ENCODE peak calls at places on chromosomes 4 and X, in four cellular contexts. S is K562, Z is GM12878, V is HepG2. N is an unnamed sample.

GRCh38 chr4:2254665-2255500 is 7.0 kb downstream of the MXD4 start:
- DNase-seq in S (no peak), Z (no peak), V (no peak), N (no peak)

GRCh38 chr4:86223472-86223871 is 136.4 kb downstream of the MAPK10 start:
- DNase-seq in S (peak; percentile 24), Z (no peak), V (peak; percentile 38), N (peak; percentile 66)

GRCh38 chr4:13983189-13983790 is 355.8 kb upstream of the BOD1L1 start:
- DNase-seq in S (no peak), Z (no peak), V (peak; percentile 9), N (no peak)

GRCh38 chr4:84480082-84480481 is 19.0 kb downstream of the NKX6-1 start:
- DNase-seq in S (no peak), Z (no peak), V (no peak), N (no peak)

GRCh38 chr4:18935956-18936355 is 914.4 kb upstream of the LCORL start:
- DNase-seq in S (no peak), Z (no peak), V (no peak), N (no peak)

GRCh38 chrX:54413753-54414152 is 26.5 kb upstream of the TSR2 start:
- DNase-seq in S (no peak), Z (no peak), V (peak; percentile 45), N (no peak)

GRCh38 chr4:86498560-86499166 is 95.5 kb upstream of the PTPN13 start:
- DNase-seq in S (peak; percentile 52), Z (no peak), V (peak; percentile 7), N (no peak)

GRCh38 chrX:135087867-135088266 is 32.5 kb downstream of the ETDB start:
- DNase-seq in S (no peak), Z (no peak), V (no peak), N (no peak)

GRCh38 chr4:166422475-166422874 is 549.4 kb downstream of the TLL1 start:
- DNase-seq in S (no peak), Z (no peak), V (no peak), N (no peak)

GRCh38 chrX:45347877-45348675 is 147.4 kb upstream of the DIPK2B start:
- DNase-seq in S (no peak), Z (no peak), V (no peak), N (no peak)

GRCh38 chr4:167868163-167868562 is 224.2 kb upstream of the ANXA10 start:
- DNase-seq in S (no peak), Z (no peak), V (no peak), N (no peak)

GRCh38 chr4:23884731-23885130 is 5.1 kb downstream of the PPARGC1A start:
- DNase-seq in S (no peak), Z (no peak), V (no peak), N (no peak)

GRCh38 chrX:108177321-108177990 is 85.9 kb downstream of the ATG4A start:
- DNase-seq in S (no peak), Z (no peak), V (no peak), N (no peak)

GRCh38 chr4:163554870-163555465 is 60.5 kb downstream of the TMA16 start:
- DNase-seq in S (no peak), Z (no peak), V (no peak), N (no peak)

GRCh38 chr4:52096048-52096447 is 44.9 kb downstream of the SPATA18 start:
- DNase-seq in S (no peak), Z (no peak), V (no peak), N (no peak)

GRCh38 chr4:3059090-3059428 is 15.3 kb downstream of the HTT-AS start:
- DNase-seq in S (no peak), Z (no peak), V (no peak), N (no peak)

GRCh38 chr4:35175894-35176293 is 1068.4 kb downstream of the ARAP2 start:
- DNase-seq in S (no peak), Z (no peak), V (no peak), N (no peak)

GRCh38 chrX:136710324-136710951 is 62.5 kb downstream of the CD40LG start:
- DNase-seq in S (no peak), Z (no peak), V (no peak), N (no peak)

GRCh38 chr4:124804584-124804983 is 92.1 kb upstream of the ANKRD50 start:
- DNase-seq in S (no peak), Z (no peak), V (no peak), N (no peak)

GRCh38 chrX:108993909-108994308 is 257.5 kb upstream of the IRS4 start:
- DNase-seq in S (no peak), Z (no peak), V (no peak), N (no peak)

GRCh38 chrX:133697656-133698055 is 282.4 kb upstream of the GPC4 start:
- DNase-seq in S (no peak), Z (no peak), V (no peak), N (no peak)

GRCh38 chrX:71953946-71954345 is 43.3 kb downstream of the NHSL2 start:
- DNase-seq in S (no peak), Z (no peak), V (no peak), N (no peak)

GRCh38 chr4:97912151-97912550 is 231.1 kb downstream of the STPG2 start:
- DNase-seq in S (no peak), Z (no peak), V (no peak), N (no peak)

GRCh38 chr4:97910005-97910404 is 233.3 kb downstream of the STPG2 start:
- DNase-seq in S (no peak), Z (no peak), V (no peak), N (peak; percentile 9)

GRCh38 chr4:97917115-97917514 is 226.2 kb downstream of the STPG2 start:
- DNase-seq in S (no peak), Z (no peak), V (no peak), N (no peak)

GRCh38 chr4:97911236-97911906 is 231.9 kb downstream of the STPG2 start:
- DNase-seq in S (no peak), Z (no peak), V (no peak), N (no peak)
- TF ChIP-seq HDAC6 in S (no peak), Z (no peak), V (no peak), N (no peak)

GRCh38 chr4:985123-985830 is 1.6 kb upstream of the IDUA start:
- DNase-seq in S (peak; percentile 81), Z (no peak), V (peak; percentile 65), N (no peak)

GRCh38 chr4:988726-989721 is 2.2 kb downstream of the IDUA start:
- DNase-seq in S (no peak), Z (no peak), V (no peak), N (no peak)

GRCh38 chr4:986428-986948 is 356 bp upstream of the IDUA start:
- DNase-seq in S (no peak), Z (no peak), V (no peak), N (no peak)

GRCh38 chr4:987689-988513 is 1.1 kb downstream of the IDUA start:
- DNase-seq in S (no peak), Z (no peak), V (no peak), N (no peak)

DNA sequence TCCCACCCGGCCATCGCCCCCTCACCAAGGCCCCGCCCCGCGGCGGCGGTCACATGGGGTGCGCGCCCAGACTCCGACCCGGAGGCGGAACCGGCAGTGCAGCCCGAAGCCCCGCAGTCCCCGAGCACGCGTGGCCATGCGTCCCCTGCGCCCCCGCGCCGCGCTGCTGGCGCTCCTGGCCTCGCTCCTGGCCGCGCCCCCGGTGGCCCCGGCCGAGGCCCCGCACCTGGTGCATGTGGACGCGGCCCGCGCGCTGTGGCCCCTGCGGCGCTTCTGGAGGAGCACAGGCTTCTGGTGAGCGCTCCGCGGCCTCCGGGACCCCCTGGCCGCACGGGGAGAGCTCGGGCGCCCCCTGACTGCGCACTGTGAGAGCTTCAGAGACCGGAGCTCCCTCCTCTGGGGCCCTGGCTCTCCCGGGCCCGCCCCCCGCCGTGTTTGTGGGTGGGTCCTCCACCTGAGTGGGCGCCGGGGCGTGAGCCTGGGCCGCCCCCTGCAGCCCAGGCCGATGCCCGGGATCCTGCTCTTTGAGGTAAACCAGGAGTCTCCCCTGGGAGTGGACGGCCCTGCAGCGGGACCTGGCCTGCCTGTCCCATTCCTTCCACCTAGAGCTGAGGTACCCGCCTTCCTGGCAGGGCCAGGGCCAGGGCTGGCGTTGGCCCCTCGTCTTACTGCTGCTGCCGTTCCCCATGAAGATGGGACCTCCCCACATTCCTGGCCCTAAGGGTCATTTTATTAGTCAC is at the start of gene IDUA:
- DNase-seq in S (peak; percentile 89), Z (no peak), V (peak; percentile 74), N (no peak)
- TF ChIP-seq MAX in S (peak; percentile 74), Z (peak; percentile 75), V (no peak), N (no peak)

DNA sequence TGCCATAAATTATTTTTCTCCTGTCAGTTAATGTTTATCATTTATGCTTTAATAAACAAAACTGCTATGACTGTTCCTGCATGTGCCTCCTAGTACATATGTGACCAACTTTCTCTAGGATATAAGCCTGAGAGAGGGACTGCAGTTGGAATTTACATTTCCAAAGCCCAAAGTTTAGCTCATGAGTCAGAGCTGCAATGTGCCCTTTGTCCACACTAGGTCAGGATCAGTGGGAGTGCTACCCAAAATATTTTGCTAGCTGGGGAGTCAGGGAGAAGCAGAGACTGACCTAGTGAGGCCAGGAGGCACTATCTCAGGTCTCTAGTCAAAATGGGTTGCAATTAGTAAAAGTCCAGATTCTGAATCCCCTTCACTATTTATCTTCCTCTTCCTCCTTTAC is 92.7 kb downstream of the AR start:
- DNase-seq in S (no peak), Z (no peak), V (no peak), N (no peak)
- TF ChIP-seq HDAC6 in S (no peak), Z (no peak), V (no peak), N (no peak)

GRCh38 chr4:144645102-144645469 is 870 bp upstream of the HHIP start:
- DNase-seq in S (no peak), Z (no peak), V (no peak), N (no peak)

GRCh38 chr4:144646523-144647094 is 653 bp downstream of the HHIP start:
- DNase-seq in S (no peak), Z (no peak), V (no peak), N (no peak)

GRCh38 chr4:144645621-144646522 is at the start of gene HHIP:
- DNase-seq in S (peak; percentile 43), Z (no peak), V (peak; percentile 1), N (peak; percentile 64)

GRCh38 chr4:144648042-144648441 is 2.1 kb downstream of the HHIP start:
- DNase-seq in S (no peak), Z (no peak), V (no peak), N (no peak)

DNA sequence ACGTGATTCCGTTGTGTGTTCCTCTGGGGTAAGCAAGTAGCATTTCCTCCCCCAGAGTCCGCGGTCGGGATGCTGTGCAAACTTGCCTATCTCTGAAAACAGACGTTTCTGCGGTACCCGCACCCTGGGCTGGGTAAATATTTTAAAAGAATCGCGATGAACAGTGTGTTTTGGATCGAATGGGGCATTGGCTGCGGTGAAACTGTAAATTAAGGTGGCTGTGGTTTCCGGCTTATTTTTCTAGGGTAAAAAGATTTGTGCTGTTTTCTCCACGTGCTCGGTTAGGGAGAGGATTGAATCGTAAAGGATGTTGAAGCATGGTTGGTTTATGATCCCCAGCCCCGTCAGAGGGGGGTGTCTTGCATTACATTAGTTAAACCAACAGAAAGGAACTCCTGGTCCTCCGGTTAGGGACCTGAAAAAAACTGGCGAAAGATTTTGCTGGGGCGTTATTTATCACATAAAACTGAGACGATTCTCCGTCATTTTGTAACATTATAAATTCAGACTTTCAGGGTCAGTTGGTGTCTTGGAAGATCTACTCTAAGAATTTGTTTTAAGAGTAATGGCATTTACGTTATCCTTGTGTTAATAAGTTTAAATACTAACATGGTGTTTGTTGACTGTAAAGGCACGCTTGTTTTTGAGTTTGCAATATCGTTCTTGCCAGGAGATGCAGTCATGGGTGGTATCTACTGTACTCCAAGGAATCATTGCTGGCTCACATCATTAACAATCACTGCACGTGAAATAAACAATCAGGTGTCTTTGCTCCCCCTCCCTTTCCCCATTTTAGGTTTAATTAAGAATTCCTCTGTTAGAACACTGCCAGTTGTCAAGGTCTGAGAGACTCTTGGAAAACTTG is 1.4 kb downstream of the HHIP start:
- DNase-seq in S (peak; percentile 54), Z (no peak), V (no peak), N (peak; percentile 54)
- TF ChIP-seq MAX in S (no peak), Z (no peak), V (no peak), N (peak; percentile 70)